ENCODE peak calls at places on chromosomes 2 and 18, in six cellular contexts. B is A549, V is lower leg skin, M is heart left ventricle, S is H1, Y is uterus. P is an unnamed sample.

GRCh38 chr2:172927381-172928357 is 148.0 kb upstream of the MAP3K20 start:
- DNase-seq in M (no peak), S (no peak), V (peak), B (no peak), Y (no peak), P (no peak)

GRCh38 chr2:46954951-46955571 is 39.5 kb upstream of the MCFD2 start:
- DNase-seq in Y (peak), V (peak), M (peak), B (peak), S (no peak), P (peak)

GRCh38 chr2:133213651-133214050 is 354.6 kb downstream of the NCKAP5 start:
- DNase-seq in V (no peak), S (no peak), M (no peak), Y (no peak), B (no peak), P (no peak)

GRCh38 chr2:173149491-173149890 is 73.8 kb downstream of the MAP3K20 start:
- DNase-seq in S (no peak), B (no peak), V (no peak), Y (no peak), M (no peak), P (no peak)

GRCh38 chr2:85753525-85754312 is at the start of gene ATOH8:
- DNase-seq in Y (peak), M (peak), B (no peak), V (peak), S (peak), P (no peak)

GRCh38 chr2:44010266-44010665 is 14.5 kb upstream of the LRPPRC start:
- DNase-seq in B (no peak), S (no peak), M (no peak), Y (no peak), V (no peak), P (no peak)

GRCh38 chr18:70464343-70465114 is 175.7 kb downstream of the SOCS6 start:
- DNase-seq in M (peak), B (peak), V (peak), S (peak), Y (peak), P (peak)

GRCh38 chr2:121640380-121641326 is 8.6 kb downstream of the CLASP1 start:
- DNase-seq in M (no peak), B (no peak), Y (no peak), S (no peak), V (no peak), P (peak)

GRCh38 chr2:47493317-47493716 is 90.4 kb downstream of the MSH2 start:
- DNase-seq in M (no peak), V (no peak), S (peak), Y (no peak), B (no peak), P (no peak)

GRCh38 chr2:222052934-222053367 is 245.8 kb downstream of the PAX3 start:
- DNase-seq in V (no peak), S (peak), M (no peak), Y (no peak), B (no peak), P (no peak)

GRCh38 chr2:152544626-152545025 is 172.6 kb downstream of the PRPF40A start:
- DNase-seq in Y (no peak), M (no peak), B (no peak), V (no peak), S (no peak), P (no peak)

GRCh38 chr2:220117010-220117409 is 489.6 kb downstream of the SLC4A3 start:
- DNase-seq in S (no peak), Y (no peak), M (no peak), V (no peak), B (no peak), P (no peak)

GRCh38 chr2:178301595-178302324 is 107.4 kb downstream of the OSBPL6 start:
- DNase-seq in B (no peak), S (no peak), Y (no peak), V (no peak), M (no peak), P (no peak)

GRCh38 chr18:37574113-37574512 is 8.5 kb upstream of the CELF4 start:
- DNase-seq in M (no peak), S (no peak), V (no peak), B (no peak), Y (no peak), P (no peak)

GRCh38 chr2:55157474-55157884 is 74.6 kb downstream of the CLHC1 start:
- DNase-seq in M (no peak), S (no peak), V (no peak), Y (no peak), B (no peak), P (peak)

GRCh38 chr2:36485521-36485920 is 112.4 kb downstream of the FEZ2 start:
- DNase-seq in V (no peak), M (no peak), Y (no peak), S (no peak), B (no peak), P (no peak)

GRCh38 chr2:54285451-54285850 is 29.4 kb upstream of the TSPYL6 start:
- DNase-seq in M (no peak), V (no peak), S (no peak), Y (no peak), B (no peak), P (no peak)

GRCh38 chr2:165251361-165251760 is 12.1 kb downstream of the SCN2A start:
- DNase-seq in M (no peak), B (no peak), S (no peak), Y (no peak), V (no peak), P (no peak)

GRCh38 chr18:69985239-69985638 is 37.6 kb upstream of the CD226 start:
- DNase-seq in S (no peak), Y (no peak), V (no peak), B (no peak), M (no peak), P (no peak)

GRCh38 chr2:176081451-176081992 is 2.2 kb downstream of the EVX2 start:
- DNase-seq in S (no peak), B (no peak), M (no peak), V (no peak), Y (no peak), P (peak)

GRCh38 chr2:231716641-231717280 is 8.4 kb downstream of the PTMA start:
- DNase-seq in B (no peak), V (no peak), M (no peak), Y (no peak), S (no peak), P (no peak)

GRCh38 chr18:76977108-76977621 is 154.8 kb downstream of the ZNF236 start:
- DNase-seq in S (peak), Y (no peak), M (no peak), V (no peak), B (no peak), P (no peak)

GRCh38 chr2:26302846-26303245 is 43.1 kb upstream of the SELENOI start:
- DNase-seq in M (peak), B (no peak), Y (no peak), V (peak), S (no peak), P (no peak)

GRCh38 chr2:102103992-102104871 is 38.3 kb upstream of the IL1R1 start:
- DNase-seq in B (no peak), M (peak), S (no peak), Y (peak), V (peak), P (no peak)

GRCh38 chr2:158232476-158232875 is 130.8 kb downstream of the UPP2 start:
- DNase-seq in S (no peak), Y (no peak), B (no peak), V (no peak), M (no peak), P (no peak)

GRCh38 chr18:44514106-44514505 is 166.6 kb upstream of the SETBP1 start:
- DNase-seq in B (no peak), S (no peak), V (no peak), Y (no peak), M (no peak), P (no peak)

GRCh38 chr2:241658296-241658695 is 20.8 kb downstream of the ATG4B start:
- DNase-seq in B (no peak), S (no peak), M (no peak), Y (no peak), V (no peak), P (no peak)

GRCh38 chr2:241657851-241658254 is 20.4 kb downstream of the ATG4B start:
- DNase-seq in M (no peak), Y (no peak), V (no peak), S (no peak), B (no peak), P (no peak)

GRCh38 chr2:241654551-241654950 is 17.1 kb downstream of the ATG4B start:
- DNase-seq in S (no peak), M (no peak), Y (no peak), B (no peak), V (no peak), P (no peak)

GRCh38 chr2:241655516-241656189 is 18.2 kb downstream of the ATG4B start:
- DNase-seq in B (no peak), Y (no peak), V (no peak), S (no peak), M (no peak), P (no peak)

GRCh38 chr2:241656190-241656741 is 18.8 kb downstream of the ATG4B start:
- DNase-seq in M (no peak), B (no peak), Y (no peak), S (no peak), V (no peak), P (no peak)
- TF ChIP-seq POLR2A in M (no peak), B (no peak), Y (no peak), S (no peak), V (no peak), P (no peak)

DNA sequence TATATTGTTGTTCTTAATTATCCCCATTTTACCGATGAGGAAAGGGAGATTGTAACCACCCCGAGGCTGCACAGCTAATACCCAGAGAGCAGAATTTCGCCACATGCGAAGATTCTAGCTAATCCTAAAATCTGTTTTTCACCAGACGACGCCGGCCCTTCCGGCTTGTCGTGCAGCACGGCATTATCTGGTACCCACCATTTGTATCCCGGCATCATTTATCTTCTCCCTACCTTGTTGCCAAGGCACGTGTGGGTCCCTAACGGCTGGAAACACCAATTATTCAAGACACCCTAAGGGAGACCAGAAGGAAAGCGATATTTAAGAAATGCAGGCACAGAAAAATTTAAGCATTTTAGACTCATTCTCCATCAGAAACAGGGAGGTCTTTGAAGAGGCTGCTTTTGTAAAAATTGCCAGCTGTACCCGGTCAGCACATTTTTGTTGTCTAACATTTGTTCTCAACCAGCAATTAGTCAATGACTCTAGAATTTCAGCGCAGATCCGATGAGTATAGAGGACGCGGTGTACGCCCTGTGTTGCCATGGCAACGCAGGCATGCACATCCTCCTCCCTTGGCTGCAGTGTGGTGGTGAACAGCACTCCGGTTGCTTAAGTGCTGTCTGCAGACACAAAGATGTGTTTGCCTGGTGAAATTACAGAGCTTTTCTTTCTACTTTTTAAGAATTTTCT is 111.6 kb downstream of the AGAP1 start:
- DNase-seq in V (peak), M (peak), Y (peak), B (no peak), S (no peak), P (peak)
- TF ChIP-seq POLR2A in V (no peak), M (no peak), Y (no peak), B (no peak), S (no peak), P (no peak)

DNA sequence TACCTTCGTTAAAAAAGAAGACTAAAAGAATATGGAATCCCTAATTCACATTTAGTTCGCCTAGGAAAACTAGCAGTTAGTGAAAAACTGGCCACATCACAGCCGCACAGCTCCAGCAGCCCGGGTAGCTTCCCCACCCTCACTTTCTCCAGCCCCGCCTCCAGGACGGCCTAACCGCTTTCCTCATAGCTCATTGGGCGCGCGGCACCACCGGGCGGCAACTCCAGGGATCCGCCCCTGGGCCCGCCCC is 193 bp upstream of the MIB1 start:
- DNase-seq in V (peak), S (no peak), Y (no peak), M (peak), B (peak), P (peak)
- TF ChIP-seq POLR2A in V (no peak), S (no peak), Y (no peak), M (no peak), B (no peak), P (peak)

DNA sequence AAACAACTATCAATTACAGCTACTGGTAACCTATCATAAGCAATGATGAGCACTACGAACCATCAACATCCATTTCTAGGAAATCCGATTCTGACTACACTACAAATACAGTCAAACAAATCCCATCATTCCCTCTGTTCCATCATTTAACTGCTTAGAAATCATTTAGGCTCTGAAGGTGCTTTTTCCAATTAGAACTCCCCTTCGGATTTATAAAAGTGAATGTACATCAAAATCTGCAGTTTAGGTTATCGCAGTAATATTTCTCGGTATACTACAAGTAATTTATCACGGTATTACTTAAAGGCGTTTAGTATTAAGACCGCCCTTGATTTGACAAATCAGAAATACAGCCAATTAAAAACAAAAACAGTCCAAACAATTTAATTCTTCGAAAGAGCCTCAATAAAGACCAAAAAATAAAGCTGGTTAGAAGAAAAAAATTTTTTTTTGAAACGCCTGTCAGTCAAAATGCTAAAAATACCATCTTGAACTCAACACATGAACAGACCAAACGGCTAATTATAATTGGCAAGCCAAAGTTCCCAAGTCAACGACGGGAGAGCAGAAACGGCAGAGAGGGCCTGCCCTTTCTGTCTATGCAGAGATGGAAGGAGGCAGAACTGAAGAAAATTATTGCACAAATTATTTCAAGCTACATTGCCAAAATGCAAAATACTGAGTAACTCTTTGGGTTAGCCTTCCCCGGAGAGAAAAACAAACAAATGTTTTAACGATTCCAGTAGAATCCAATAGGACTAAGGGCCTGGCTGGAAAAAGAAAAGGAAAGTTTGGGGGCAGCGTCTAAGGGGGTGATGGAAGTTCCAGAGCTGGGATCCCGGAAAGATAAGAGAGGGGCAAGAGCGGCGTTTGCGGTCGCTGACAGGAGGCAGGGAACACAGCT is 1.2 kb downstream of the VPS54 start:
- DNase-seq in B (no peak), V (no peak), Y (no peak), S (no peak), M (no peak), P (peak)
- TF ChIP-seq POLR2A in B (no peak), V (no peak), Y (no peak), S (no peak), M (no peak), P (no peak)

DNA sequence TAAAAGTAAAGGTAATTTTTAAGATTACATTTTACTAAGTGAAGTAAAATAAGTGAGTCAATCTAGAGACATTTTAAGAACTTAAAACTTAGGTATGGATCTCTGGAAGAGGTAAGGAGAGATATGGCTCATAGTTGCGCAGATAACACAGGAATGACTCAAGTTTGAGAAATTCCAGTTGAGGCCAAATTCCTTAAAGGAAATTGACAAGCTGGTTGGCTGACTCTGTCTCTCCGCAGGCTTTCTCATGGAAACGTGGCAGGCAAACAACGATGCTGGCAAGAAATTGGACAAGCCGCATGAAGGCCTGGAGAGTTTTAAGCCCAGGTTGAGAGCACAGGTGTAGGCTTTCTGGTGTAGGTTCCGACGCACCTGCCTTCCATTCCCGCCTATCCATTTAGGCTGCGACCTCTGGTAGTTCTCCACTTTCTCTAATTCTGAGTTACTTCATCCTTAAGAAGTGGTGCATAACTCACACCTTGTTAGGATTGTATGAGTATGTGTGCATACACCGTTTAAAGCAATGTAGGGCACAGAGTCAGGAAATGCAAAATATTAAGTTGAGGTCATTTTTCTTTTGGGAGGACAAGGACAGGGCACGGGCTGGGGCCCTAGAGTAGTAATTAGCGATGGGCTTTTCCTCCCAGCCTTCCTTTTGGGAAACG is 589 bp upstream of the DAW1 start:
- DNase-seq in M (no peak), B (peak), V (no peak), Y (no peak), S (no peak), P (no peak)
- TF ChIP-seq POLR2A in M (no peak), B (no peak), V (no peak), Y (no peak), S (no peak), P (no peak)

GRCh38 chr2:169711751-169712509 is 17.7 kb downstream of the PHOSPHO2 start:
- DNase-seq in M (no peak), V (no peak), Y (no peak), S (no peak), B (no peak), P (peak)
- TF ChIP-seq POLR2A in M (no peak), V (no peak), Y (no peak), S (no peak), B (no peak), P (no peak)

GRCh38 chr2:174591740-174592139 is 5.9 kb downstream of the WIPF1 start:
- DNase-seq in B (no peak), M (no peak), S (no peak), Y (no peak), V (no peak), P (no peak)

GRCh38 chr2:174594451-174594850 is 3.2 kb downstream of the WIPF1 start:
- DNase-seq in S (no peak), M (no peak), V (no peak), Y (no peak), B (no peak), P (no peak)

GRCh38 chr2:174593041-174593440 is 4.6 kb downstream of the WIPF1 start:
- DNase-seq in V (no peak), B (no peak), Y (no peak), M (no peak), S (no peak), P (no peak)

GRCh38 chr2:174595415-174595814 is 2.2 kb downstream of the WIPF1 start:
- DNase-seq in Y (no peak), S (no peak), V (no peak), B (no peak), M (no peak), P (peak)

DNA sequence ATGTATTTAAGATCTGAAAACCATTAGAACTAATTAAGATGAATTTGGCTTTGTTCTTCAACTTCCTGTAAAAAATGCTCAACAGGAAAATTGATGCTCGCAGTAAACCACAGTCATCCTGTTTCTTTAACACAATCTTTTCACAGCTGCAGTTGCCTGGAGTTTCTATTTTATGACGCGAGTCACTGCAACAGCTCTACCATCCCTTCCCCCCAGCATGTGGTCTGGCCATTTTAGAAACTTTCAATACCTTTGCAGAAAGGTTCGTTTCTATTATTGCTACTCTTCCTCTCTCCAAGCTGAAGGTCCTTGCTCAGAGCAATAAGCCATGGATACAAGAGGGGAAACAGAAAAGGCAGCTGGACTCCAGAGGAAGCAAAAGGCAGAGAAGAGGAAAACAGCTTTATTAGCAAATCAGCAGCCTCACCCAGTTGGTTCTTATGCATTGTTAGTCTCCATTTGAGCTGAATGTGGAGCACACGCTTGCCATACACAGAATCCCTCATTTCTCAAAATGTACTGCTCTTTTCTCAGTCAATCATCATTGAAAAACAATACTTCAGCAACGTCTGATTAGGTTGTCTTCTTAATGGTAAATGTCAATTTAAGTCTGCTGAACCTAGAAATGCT is 3.9 kb downstream of the WIPF1 start:
- DNase-seq in Y (no peak), S (no peak), B (no peak), V (peak), M (no peak), P (peak)
- TF ChIP-seq POLR2A in Y (no peak), S (no peak), B (no peak), V (no peak), M (no peak), P (peak)

DNA sequence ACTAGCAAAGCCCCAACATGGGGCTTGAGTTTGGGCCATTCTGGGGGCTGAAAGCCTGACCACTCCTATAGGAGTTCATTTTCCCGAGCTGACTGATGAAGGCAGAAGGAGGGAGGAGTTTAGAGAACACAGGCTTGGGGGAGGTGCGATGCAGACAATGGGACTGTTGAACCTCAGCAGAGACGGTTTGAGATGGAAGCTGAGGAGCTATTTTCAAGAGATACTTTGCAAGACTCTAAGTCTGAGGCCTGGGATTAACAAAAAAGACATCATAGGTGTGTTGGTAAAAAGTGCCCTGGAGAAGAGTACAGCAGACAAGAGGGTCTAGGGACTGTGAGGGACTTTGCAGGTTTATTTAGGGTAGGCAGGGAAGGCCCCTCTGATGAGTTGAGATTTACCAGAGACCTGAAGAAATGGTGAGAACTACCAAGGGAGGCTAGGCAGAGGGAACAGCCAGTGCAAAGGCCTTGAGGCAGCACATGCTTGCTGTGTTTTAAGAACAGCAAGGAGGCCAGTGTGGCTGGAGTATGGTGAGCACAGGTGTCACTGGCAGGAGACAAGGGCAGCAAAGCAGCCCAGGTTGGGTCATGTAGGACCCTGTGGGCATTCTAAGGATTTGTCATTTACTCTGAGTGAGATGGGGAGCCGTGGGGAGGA is 31.6 kb downstream of the PCBP1 start:
- DNase-seq in V (no peak), B (no peak), M (no peak), Y (no peak), S (no peak), P (no peak)
- TF ChIP-seq POLR2A in V (no peak), B (no peak), M (no peak), Y (no peak), S (no peak), P (no peak)

P was measured in erythroblast.